ENCODE peak calls at places on chromosome X, in four cellular contexts. H, R, X and K are unnamed samples.

GRCh38 chrX:44992775-44993174 is 119.8 kb downstream of the KDM6A start:
- DNase-seq in H (no peak), R (no peak), X (no peak), K (no peak)

GRCh38 chrX:1093586-1094538 is 118.6 kb downstream of the CRLF2 start:
- DNase-seq in H (no peak), R (no peak), X (no peak), K (no peak)

GRCh38 chrX:153958605-153959004 is 13.0 kb downstream of the HCFC1 start:
- DNase-seq in H (no peak), R (no peak), X (no peak), K (no peak)

GRCh38 chrX:57282568-57282967 is 3.9 kb upstream of the FAAH2 start:
- DNase-seq in H (no peak), R (no peak), X (no peak), K (no peak)

GRCh38 chrX:103063918-103064434 is at the start of gene BEX1:
- DNase-seq in H (peak; percentile 3), R (peak; percentile 65), X (peak; percentile 9), K (peak; percentile 35)

GRCh38 chrX:153925739-153926593 is at the start of gene ARHGAP4:
- DNase-seq in H (no peak), R (no peak), X (no peak), K (peak; percentile 75)

GRCh38 chrX:45824471-45824870 is 623.8 kb upstream of the DIPK2B start:
- DNase-seq in H (peak; percentile 93), R (peak; percentile 93), X (peak; percentile 84), K (peak; percentile 69)

GRCh38 chrX:20144491-20144890 is 2.9 kb upstream of the EIF1AX start:
- DNase-seq in H (peak; percentile 84), R (peak; percentile 33), X (no peak), K (peak; percentile 21)

GRCh38 chrX:154486052-154486395 is 391 bp downstream of the UBL4A start:
- DNase-seq in H (no peak), R (no peak), X (no peak), K (peak; percentile 39)

GRCh38 chrX:26262121-26262523 is 46.2 kb downstream of the MAGEB5 start:
- DNase-seq in H (peak; percentile 87), R (peak; percentile 92), X (peak; percentile 4), K (no peak)

GRCh38 chrX:13432776-13433605 is 113.1 kb upstream of the ATXN3L start:
- DNase-seq in H (no peak), R (peak; percentile 64), X (no peak), K (no peak)

GRCh38 chrX:143437439-143437838 is 79.8 kb downstream of the SPANXN3 start:
- DNase-seq in H (no peak), R (peak; percentile 49), X (no peak), K (no peak)

GRCh38 chrX:44874481-44875184 is 1.6 kb downstream of the KDM6A start:
- DNase-seq in H (peak; percentile 15), R (peak; percentile 24), X (no peak), K (peak; percentile 58)

GRCh38 chrX:130523460-130524394 is 121.9 kb downstream of the RBMX2 start:
- DNase-seq in H (no peak), R (peak; percentile 2), X (no peak), K (peak; percentile 12)

GRCh38 chrX:135982860-135983259 is 2.4 kb upstream of the SLC9A6 start:
- DNase-seq in H (no peak), R (peak; percentile 3), X (no peak), K (no peak)

GRCh38 chrX:9665113-9665512 is 100.5 kb downstream of the GPR143 start:
- DNase-seq in H (no peak), R (peak; percentile 33), X (no peak), K (no peak)

GRCh38 chrX:51837926-51838325 is 55.5 kb upstream of the MAGED1 start:
- DNase-seq in H (no peak), R (peak; percentile 59), X (peak; percentile 33), K (no peak)

GRCh38 chrX:85109235-85109634 is 105.6 kb downstream of the APOOL start:
- DNase-seq in H (no peak), R (peak; percentile 12), X (no peak), K (peak; percentile 12)

GRCh38 chrX:39425124-39425806 is 624.0 kb downstream of the MID1IP1 start:
- DNase-seq in H (no peak), R (no peak), X (no peak), K (peak; percentile 26)

GRCh38 chrX:139930923-139931645 is 1.8 kb downstream of the ATP11C start:
- DNase-seq in H (no peak), R (peak; percentile 8), X (no peak), K (peak; percentile 20)

GRCh38 chrX:144219035-144219434 is 335.2 kb downstream of the UBE2NL start:
- DNase-seq in H (no peak), R (peak; percentile 0), X (no peak), K (no peak)

GRCh38 chrX:101206471-101206870 is 13.1 kb upstream of the DRP2 start:
- DNase-seq in H (peak; percentile 29), R (peak; percentile 67), X (no peak), K (peak; percentile 4)
- TF ChIP-seq CTCF in H (peak; percentile 64), R (peak; percentile 55), X (peak; percentile 20), K (peak; percentile 31)

GRCh38 chrX:133702230-133702629 is 283.2 kb downstream of the GPC3 start:
- DNase-seq in H (no peak), R (no peak), X (no peak), K (no peak)

GRCh38 chrX:133699023-133699728 is 283.9 kb upstream of the GPC4 start:
- DNase-seq in H (no peak), R (no peak), X (no peak), K (no peak)

GRCh38 chrX:133697656-133698055 is 282.4 kb upstream of the GPC4 start:
- DNase-seq in H (no peak), R (peak; percentile 7), X (no peak), K (no peak)

DNA sequence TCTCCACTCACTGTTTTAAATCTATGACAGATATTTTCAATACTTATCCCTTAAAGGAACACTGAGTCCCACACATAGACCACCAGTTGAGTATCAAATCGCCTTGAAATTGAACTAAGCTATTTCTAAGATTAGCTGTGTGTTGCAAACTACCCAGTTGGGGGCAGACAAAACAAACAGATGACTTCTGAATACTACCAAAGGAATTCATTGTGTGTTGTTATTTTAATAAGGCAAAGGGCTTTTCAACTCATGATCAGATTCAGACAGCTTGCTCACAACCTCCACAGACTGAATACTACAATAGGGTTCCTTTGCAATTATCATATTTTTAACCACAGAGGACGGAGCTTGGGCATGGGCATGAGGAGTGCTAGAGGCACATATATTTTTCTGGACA is 283.0 kb upstream of the GPC4 start:
- DNase-seq in H (peak; percentile 15), R (peak; percentile 38), X (peak; percentile 26), K (no peak)
- TF ChIP-seq CTCF in H (peak; percentile 55), R (peak; percentile 27), X (no peak), K (no peak)

GRCh38 chrX:119147486-119147885 is 19.9 kb upstream of the KIAA1210 start:
- DNase-seq in H (no peak), R (no peak), X (no peak), K (no peak)

GRCh38 chrX:119150163-119151135 is 22.8 kb upstream of the KIAA1210 start:
- DNase-seq in H (no peak), R (no peak), X (no peak), K (no peak)

GRCh38 chrX:119145241-119145653 is 17.6 kb upstream of the KIAA1210 start:
- DNase-seq in H (peak; percentile 1), R (peak; percentile 32), X (no peak), K (peak; percentile 9)
- TF ChIP-seq CTCF in H (peak; percentile 53), R (peak; percentile 61), X (peak; percentile 56), K (no peak)

DNA sequence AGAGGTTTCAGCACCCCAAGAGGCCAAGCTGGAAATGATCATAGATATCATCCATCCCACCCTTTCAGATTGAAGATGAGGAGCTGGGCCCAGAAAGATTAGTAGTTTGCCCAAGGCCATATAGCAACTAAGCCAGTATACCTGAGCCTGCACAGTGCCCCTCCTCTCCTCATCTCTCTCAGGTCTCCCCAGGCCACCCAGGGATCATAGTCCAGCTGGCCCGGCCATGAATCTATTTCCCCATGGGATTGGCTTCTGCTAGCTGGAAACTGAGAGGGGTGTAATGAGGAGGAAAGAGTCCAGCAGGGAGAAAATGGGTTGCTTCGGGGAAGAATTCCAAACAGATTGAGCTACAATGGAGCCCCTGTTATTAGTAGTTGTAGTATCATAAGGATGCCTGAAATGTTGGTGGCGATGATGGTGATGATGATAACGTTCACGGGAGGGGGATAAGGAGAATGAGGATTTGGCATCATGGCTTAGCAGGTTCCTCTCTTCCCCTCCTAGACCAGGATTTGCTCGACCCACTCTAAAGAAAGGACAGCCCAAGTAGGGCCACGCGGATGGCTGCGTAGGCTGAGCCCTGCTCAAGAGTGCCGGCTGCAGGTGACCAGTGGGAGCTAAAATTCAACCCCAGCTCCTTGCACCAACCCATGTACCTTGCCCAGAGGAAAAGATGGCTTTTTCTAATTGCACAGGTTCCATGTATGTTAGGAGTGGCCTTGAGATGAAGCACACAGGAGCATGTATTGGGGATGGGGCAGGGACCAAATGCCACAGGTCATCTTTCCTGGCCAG is 117.8 kb upstream of the PJA1 start:
- DNase-seq in H (no peak), R (no peak), X (no peak), K (no peak)
- TF ChIP-seq CTCF in H (no peak), R (no peak), X (peak; percentile 15), K (no peak)

DNA sequence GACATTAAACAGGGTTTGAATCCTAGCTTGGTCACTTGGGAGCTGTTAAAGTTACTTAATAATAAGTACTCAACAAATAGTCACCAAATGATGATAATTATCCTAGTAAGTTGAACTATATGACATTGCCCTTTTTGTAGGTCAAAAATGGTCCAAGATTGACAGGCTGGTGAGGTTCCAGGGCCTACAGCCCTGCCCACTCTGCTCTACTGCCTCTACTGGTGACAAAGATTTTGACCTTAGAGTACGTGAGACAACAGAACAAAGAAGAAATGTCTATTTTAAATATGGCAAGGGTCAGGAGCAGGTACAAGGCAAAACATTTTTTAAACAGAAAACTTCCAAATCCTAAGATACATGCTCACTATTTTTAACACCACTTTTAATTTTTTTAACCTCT is 572 bp upstream of the SMPX start:
- DNase-seq in H (no peak), R (no peak), X (no peak), K (no peak)
- TF ChIP-seq CTCF in H (no peak), R (no peak), X (no peak), K (no peak)

DNA sequence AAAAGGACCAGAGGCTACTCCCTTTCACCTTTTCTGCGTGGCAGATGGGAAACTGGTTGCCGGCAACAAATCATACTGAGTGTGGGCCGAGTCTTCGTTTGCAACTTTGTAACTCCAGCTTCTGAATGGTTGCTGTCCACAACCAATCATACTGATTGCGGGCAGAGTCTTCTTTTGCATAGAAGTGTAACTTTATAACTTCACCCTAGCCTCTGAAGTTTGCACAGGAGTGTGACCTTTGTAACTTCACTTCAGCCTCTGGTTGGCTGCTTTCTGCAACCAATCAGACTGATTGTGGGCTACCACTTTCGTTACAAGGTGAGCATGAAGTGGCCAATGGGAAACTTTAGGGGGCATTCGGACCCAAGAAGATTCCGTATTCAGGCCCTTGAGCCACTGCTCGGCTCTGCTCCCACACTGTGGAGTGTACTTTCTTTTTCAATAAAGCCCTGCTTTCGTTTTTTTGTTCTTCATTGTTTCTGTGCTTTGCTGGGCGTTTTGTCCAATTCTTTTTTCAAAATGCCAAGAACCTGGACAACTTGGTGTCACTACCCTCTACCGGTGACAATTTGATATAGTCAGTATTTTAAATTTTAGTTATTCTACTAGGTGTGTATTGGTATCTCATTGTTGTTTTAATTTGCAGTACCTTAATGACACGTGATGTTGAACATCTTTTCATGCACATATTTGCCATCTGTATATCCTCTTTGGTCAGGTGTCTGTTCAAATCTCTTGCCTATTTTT is 9.0 kb upstream of the PAGE5 start:
- DNase-seq in H (no peak), R (no peak), X (no peak), K (no peak)
- TF ChIP-seq CTCF in H (no peak), R (no peak), X (no peak), K (no peak)